ENCODE peak calls at places on chromosomes 7 and 10, in seven cellular contexts. One of them, this sample, is unnamed.

GRCh38 chr10:125473138-125473793 is 209.7 kb downstream of the TEX36 start:
- DNase-seq in epithelial cell of esophagus: no peak
- DNase-seq in AG08396: no peak
- DNase-seq in activated effector memory CD4-positive, alpha-beta T cell treated with anti-CD3 and anti-CD28 coated beads, Interleukin-2, amount 50 U/mL, for 16 hours: no peak
- DNase-seq in transverse colon: no peak
- DNase-seq in NCI-H1694 treated with DMSO at 0.1 percent for 48 hours: no peak
- DNase-seq in HL-60: no peak
- DNase-seq in this sample: no peak

GRCh38 chr7:66070222-66070621 is 5.4 kb upstream of the ASL start:
- DNase-seq in epithelial cell of esophagus: no peak
- DNase-seq in AG08396: no peak
- DNase-seq in activated effector memory CD4-positive, alpha-beta T cell treated with anti-CD3 and anti-CD28 coated beads, Interleukin-2, amount 50 U/mL, for 16 hours: no peak
- DNase-seq in transverse colon: no peak
- DNase-seq in NCI-H1694 treated with DMSO at 0.1 percent for 48 hours: no peak
- DNase-seq in HL-60: no peak
- DNase-seq in this sample: no peak

GRCh38 chr10:93437000-93437945 is 44.9 kb downstream of the MYOF start:
- DNase-seq in epithelial cell of esophagus: peak
- DNase-seq in AG08396: peak
- DNase-seq in activated effector memory CD4-positive, alpha-beta T cell treated with anti-CD3 and anti-CD28 coated beads, Interleukin-2, amount 50 U/mL, for 16 hours: no peak
- DNase-seq in transverse colon: peak
- DNase-seq in NCI-H1694 treated with DMSO at 0.1 percent for 48 hours: no peak
- DNase-seq in HL-60: no peak
- DNase-seq in this sample: peak

GRCh38 chr7:151699147-151699546 is 177.8 kb downstream of the PRKAG2 start:
- DNase-seq in epithelial cell of esophagus: no peak
- DNase-seq in AG08396: no peak
- DNase-seq in activated effector memory CD4-positive, alpha-beta T cell treated with anti-CD3 and anti-CD28 coated beads, Interleukin-2, amount 50 U/mL, for 16 hours: no peak
- DNase-seq in transverse colon: no peak
- DNase-seq in NCI-H1694 treated with DMSO at 0.1 percent for 48 hours: no peak
- DNase-seq in HL-60: no peak
- DNase-seq in this sample: no peak

GRCh38 chr10:48468130-48468790 is 136.6 kb downstream of the ARHGAP22 start:
- DNase-seq in epithelial cell of esophagus: no peak
- DNase-seq in AG08396: no peak
- DNase-seq in activated effector memory CD4-positive, alpha-beta T cell treated with anti-CD3 and anti-CD28 coated beads, Interleukin-2, amount 50 U/mL, for 16 hours: no peak
- DNase-seq in transverse colon: no peak
- DNase-seq in NCI-H1694 treated with DMSO at 0.1 percent for 48 hours: no peak
- DNase-seq in HL-60: no peak
- DNase-seq in this sample: no peak

GRCh38 chr10:50846753-50847152 is 38.7 kb downstream of the A1CF start:
- DNase-seq in epithelial cell of esophagus: peak
- DNase-seq in AG08396: no peak
- DNase-seq in activated effector memory CD4-positive, alpha-beta T cell treated with anti-CD3 and anti-CD28 coated beads, Interleukin-2, amount 50 U/mL, for 16 hours: no peak
- DNase-seq in transverse colon: no peak
- DNase-seq in NCI-H1694 treated with DMSO at 0.1 percent for 48 hours: no peak
- DNase-seq in HL-60: no peak
- DNase-seq in this sample: peak

GRCh38 chr10:110721406-110722038 is 77.4 kb downstream of the RBM20 start:
- DNase-seq in epithelial cell of esophagus: no peak
- DNase-seq in AG08396: no peak
- DNase-seq in activated effector memory CD4-positive, alpha-beta T cell treated with anti-CD3 and anti-CD28 coated beads, Interleukin-2, amount 50 U/mL, for 16 hours: no peak
- DNase-seq in transverse colon: no peak
- DNase-seq in NCI-H1694 treated with DMSO at 0.1 percent for 48 hours: no peak
- DNase-seq in HL-60: no peak
- DNase-seq in this sample: no peak

GRCh38 chr10:3132036-3133025 is 40.3 kb downstream of the PITRM1 start:
- DNase-seq in epithelial cell of esophagus: peak
- DNase-seq in AG08396: no peak
- DNase-seq in activated effector memory CD4-positive, alpha-beta T cell treated with anti-CD3 and anti-CD28 coated beads, Interleukin-2, amount 50 U/mL, for 16 hours: peak
- DNase-seq in transverse colon: no peak
- DNase-seq in NCI-H1694 treated with DMSO at 0.1 percent for 48 hours: no peak
- DNase-seq in HL-60: no peak
- DNase-seq in this sample: no peak

GRCh38 chr10:4307784-4308364 is 518.1 kb upstream of the AKR1E2 start:
- DNase-seq in epithelial cell of esophagus: no peak
- DNase-seq in AG08396: no peak
- DNase-seq in activated effector memory CD4-positive, alpha-beta T cell treated with anti-CD3 and anti-CD28 coated beads, Interleukin-2, amount 50 U/mL, for 16 hours: no peak
- DNase-seq in transverse colon: no peak
- DNase-seq in NCI-H1694 treated with DMSO at 0.1 percent for 48 hours: no peak
- DNase-seq in HL-60: no peak
- DNase-seq in this sample: no peak

This sample was measured in cerebellar cortex.